ENCODE peak calls at places on chromosomes 2 and 18, in seven cellular contexts. F, W, Y, N, S, P and O are unnamed samples.

GRCh38 chr2:239951117-239951734 is 73.9 kb downstream of the NDUFA10 start:
- DNase-seq in F (no peak), P (no peak), N (no peak), S (no peak), W (no peak), Y (no peak), O (no peak)

GRCh38 chr2:230865766-230866703 is 1.3 kb downstream of the ITM2C start:
- DNase-seq in F (no peak), Y (peak), W (no peak), P (no peak), N (no peak), S (peak), O (no peak)

GRCh38 chr18:21453512-21453862 is 147.0 kb downstream of the ESCO1 start:
- DNase-seq in F (peak), N (no peak), W (no peak), Y (no peak), S (no peak), P (no peak), O (no peak)

GRCh38 chr2:162582357-162582798 is 238.4 kb downstream of the GCA start:
- DNase-seq in F (no peak), Y (no peak), N (no peak), S (no peak), W (peak), P (no peak), O (no peak)

GRCh38 chr2:134411828-134412638 is 158.2 kb downstream of the MGAT5 start:
- DNase-seq in F (peak), S (peak), N (peak), W (peak), Y (peak), P (peak), O (peak)

GRCh38 chr2:204150695-204151240 is 214.2 kb downstream of the ICOS start:
- DNase-seq in Y (no peak), P (no peak), F (no peak), S (no peak), N (no peak), W (no peak), O (no peak)

GRCh38 chr2:182784777-182785176 is 68.7 kb downstream of the DNAJC10 start:
- DNase-seq in S (peak), P (no peak), Y (peak), N (no peak), F (no peak), W (peak), O (peak)

GRCh38 chr2:3493610-3493997 is 25.7 kb downstream of the ADI1 start:
- DNase-seq in P (no peak), N (no peak), Y (peak), W (peak), F (no peak), S (no peak), O (no peak)

GRCh38 chr2:151049746-151050145 is 211.9 kb downstream of the RBM43 start:
- DNase-seq in S (no peak), N (no peak), W (peak), F (no peak), Y (no peak), P (no peak), O (no peak)

GRCh38 chr2:33535409-33535808 is 59.0 kb downstream of the RASGRP3 start:
- DNase-seq in S (no peak), Y (no peak), N (no peak), W (no peak), F (peak), P (no peak), O (no peak)

GRCh38 chr2:11582526-11583202 is 48.8 kb downstream of the GREB1 start:
- DNase-seq in P (peak), S (peak), F (peak), Y (peak), W (peak), N (peak), O (peak)

GRCh38 chr2:109103286-109103685 is 25.7 kb upstream of the SH3RF3 start:
- DNase-seq in N (no peak), P (no peak), S (no peak), Y (no peak), W (no peak), F (no peak), O (no peak)

GRCh38 chr18:9595197-9595596 is 19.2 kb downstream of the PPP4R1 start:
- DNase-seq in P (no peak), F (no peak), W (no peak), N (no peak), Y (no peak), S (no peak), O (no peak)

GRCh38 chr2:204505488-204505887 is 39.8 kb upstream of the PARD3B start:
- DNase-seq in P (no peak), Y (no peak), N (no peak), S (no peak), W (no peak), F (no peak), O (no peak)

GRCh38 chr2:170177950-170178781 is at the start of gene MYO3B:
- DNase-seq in S (no peak), F (no peak), Y (peak), W (no peak), P (no peak), N (no peak), O (peak)

GRCh38 chr2:6958616-6959235 is 41.5 kb downstream of the RNF144A start:
- DNase-seq in N (no peak), P (no peak), S (no peak), F (peak), Y (no peak), W (no peak), O (no peak)